ENCODE peak calls at places on chromosome 3, in nine cellular contexts. Q is GM12878, T is HCT116, N is gastrocnemius medialis, Z is body of pancreas, E is A549, F is heart left ventricle, A is right lobe of liver, L is HepG2. M is an unnamed sample.

GRCh38 chr3:10238330-10238995 is 9.8 kb upstream of the TATDN2 start:
- ATAC-seq in Q (no peak), T (no peak), N (no peak), Z (no peak), E (peak; percentile 30), F (no peak), A (no peak), L (no peak), M (no peak)

GRCh38 chr3:98359250-98359649 is 5.6 kb downstream of the OR5K4 start:
- ATAC-seq in Q (no peak), T (no peak), N (no peak), Z (no peak), E (no peak), F (no peak), A (no peak), L (no peak), M (no peak)

GRCh38 chr3:38038447-38038911 is 529 bp upstream of the DLEC1 start:
- ATAC-seq in Q (no peak), T (no peak), N (no peak), Z (no peak), E (no peak), F (no peak), A (no peak), L (no peak), M (no peak)

GRCh38 chr3:157122116-157122515 is 37.8 kb downstream of the CCNL1 start:
- ATAC-seq in Q (no peak), T (peak; percentile 86), N (peak; percentile 60), Z (no peak), E (peak; percentile 80), F (no peak), A (no peak), L (no peak), M (no peak)

GRCh38 chr3:133295199-133295901 is 104.5 kb upstream of the BFSP2 start:
- ATAC-seq in Q (peak; percentile 90), T (no peak), N (peak; percentile 44), Z (no peak), E (no peak), F (no peak), A (no peak), L (no peak), M (no peak)

GRCh38 chr3:64058592-64058991 is 35.3 kb upstream of the PSMD6 start:
- ATAC-seq in Q (no peak), T (no peak), N (no peak), Z (no peak), E (no peak), F (no peak), A (no peak), L (no peak), M (no peak)

GRCh38 chr3:40211579-40211978 is 97.9 kb upstream of the EIF1B start:
- ATAC-seq in Q (no peak), T (peak; percentile 63), N (no peak), Z (no peak), E (no peak), F (no peak), A (no peak), L (no peak), M (no peak)

GRCh38 chr3:190671658-190672057 is 157.8 kb downstream of the IL1RAP start:
- ATAC-seq in Q (no peak), T (no peak), N (no peak), Z (no peak), E (no peak), F (no peak), A (no peak), L (no peak), M (no peak)

GRCh38 chr3:141275032-141275422 is 43.4 kb downstream of the PXYLP1 start:
- ATAC-seq in Q (peak; percentile 42), T (no peak), N (peak; percentile 40), Z (no peak), E (no peak), F (no peak), A (no peak), L (no peak), M (no peak)

GRCh38 chr3:124209426-124209825 is 217.5 kb upstream of the ROPN1 start:
- ATAC-seq in Q (no peak), T (no peak), N (no peak), Z (no peak), E (no peak), F (no peak), A (no peak), L (no peak), M (no peak)

GRCh38 chr3:168155207-168155785 is 59.6 kb upstream of the GOLIM4 start:
- ATAC-seq in Q (no peak), T (no peak), N (no peak), Z (no peak), E (no peak), F (no peak), A (no peak), L (no peak), M (peak; percentile 42)

GRCh38 chr3:13136426-13136825 is 63.2 kb upstream of the IQSEC1 start:
- ATAC-seq in Q (no peak), T (no peak), N (no peak), Z (no peak), E (no peak), F (no peak), A (no peak), L (no peak), M (no peak)

GRCh38 chr3:11213810-11214450 is 58.3 kb upstream of the ATG7 start:
- ATAC-seq in Q (no peak), T (no peak), N (no peak), Z (no peak), E (no peak), F (no peak), A (no peak), L (no peak), M (no peak)

GRCh38 chr3:14814473-14814872 is 4.3 kb upstream of the FGD5 start:
- ATAC-seq in Q (no peak), T (no peak), N (no peak), Z (no peak), E (peak; percentile 45), F (peak; percentile 14), A (peak; percentile 71), L (peak; percentile 56), M (peak; percentile 65)

GRCh38 chr3:14329116-14329830 is 73.1 kb upstream of the SLC6A6 start:
- ATAC-seq in Q (no peak), T (peak; percentile 24), N (no peak), Z (no peak), E (no peak), F (no peak), A (peak; percentile 26), L (no peak), M (no peak)

GRCh38 chr3:46369675-46370132 is 1.0 kb upstream of the CCR5 start:
- ATAC-seq in Q (peak; percentile 83), T (no peak), N (no peak), Z (no peak), E (no peak), F (no peak), A (no peak), L (no peak), M (no peak)

GRCh38 chr3:43855674-43856299 is 165.0 kb downstream of the ABHD5 start:
- ATAC-seq in Q (peak; percentile 97), T (peak; percentile 98), N (no peak), Z (peak; percentile 77), E (peak; percentile 83), F (peak; percentile 79), A (peak; percentile 96), L (peak; percentile 94), M (peak; percentile 68)

GRCh38 chr3:56988874-56989433 is 71.5 kb upstream of the SPATA12 start:
- ATAC-seq in Q (peak; percentile 86), T (peak; percentile 90), N (peak; percentile 90), Z (peak; percentile 69), E (peak; percentile 92), F (peak; percentile 89), A (peak; percentile 94), L (peak; percentile 61), M (peak; percentile 80)

GRCh38 chr3:52429779-52430415 is 15.0 kb downstream of the SEMA3G start:
- ATAC-seq in Q (no peak), T (no peak), N (no peak), Z (no peak), E (no peak), F (peak; percentile 69), A (no peak), L (peak; percentile 89), M (peak; percentile 40)

DNA sequence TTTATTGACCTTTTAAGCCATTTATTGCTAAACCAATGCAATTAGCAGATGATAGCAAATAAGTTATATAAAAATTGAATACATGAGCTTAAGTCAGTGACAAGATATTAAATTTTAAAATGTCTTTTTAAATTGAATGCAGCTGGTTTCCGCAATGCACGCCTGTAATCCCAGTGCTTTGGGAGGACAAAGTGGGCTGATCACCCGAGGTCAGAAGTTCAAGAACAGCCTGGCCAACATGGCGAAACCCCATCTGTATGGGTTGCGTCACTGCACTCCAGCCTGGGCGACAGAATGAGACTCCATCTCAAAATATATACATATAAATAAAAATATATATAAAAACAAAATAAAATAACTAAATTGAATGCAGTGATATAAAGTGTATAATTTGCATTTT is 12.0 kb downstream of the SLC4A7 start:
- ATAC-seq in Q (no peak), T (no peak), N (no peak), Z (no peak), E (no peak), F (no peak), A (no peak), L (no peak), M (no peak)
- TF ChIP-seq POLR2A in Q (no peak), T (no peak), N (no peak), Z (no peak), E (no peak), F (no peak), A (no peak), L (no peak), M (no peak)

DNA sequence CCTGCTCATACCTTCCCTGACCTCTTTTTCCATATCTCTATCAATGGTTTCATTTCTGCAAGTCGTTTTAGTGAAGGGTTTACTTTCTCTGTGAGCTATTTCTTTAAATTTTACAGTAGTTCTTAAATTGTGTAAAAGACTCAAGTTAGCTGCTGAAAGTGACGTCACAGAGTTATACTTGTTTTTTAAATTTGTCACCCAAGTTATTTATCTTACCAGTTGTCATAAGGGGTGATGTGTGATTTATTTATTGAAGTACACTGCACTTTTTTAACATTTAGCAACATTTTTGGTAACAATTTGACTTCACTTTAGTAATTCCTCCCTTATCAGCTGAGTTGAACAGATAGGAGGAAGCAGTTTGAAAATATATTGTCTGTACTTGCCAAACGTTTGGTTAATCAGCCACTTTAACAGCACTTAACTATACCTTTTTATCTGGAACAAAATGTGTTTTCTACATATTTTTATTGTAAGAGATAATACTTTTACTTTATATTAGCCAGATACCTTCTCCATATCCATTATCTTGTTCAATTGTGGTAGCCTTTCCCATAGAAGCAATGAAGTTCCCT is 3.8 kb downstream of the STT3B start:
- ATAC-seq in Q (no peak), T (no peak), N (no peak), Z (no peak), E (no peak), F (no peak), A (no peak), L (no peak), M (no peak)
- H3K4me1 ChIP-seq in Q (peaks cover 5% of the 10 kb centered on the region), T (peaks cover 18% of the 10 kb centered on the region), N (peaks cover 47% of the 10 kb centered on the region), Z (peaks cover 52% of the 10 kb centered on the region), E (peaks cover 54% of the 10 kb centered on the region), F (peaks cover 22% of the 10 kb centered on the region), A (no peaks in the 10 kb centered on the region), L (peaks cover 50% of the 10 kb centered on the region), M (no peaks in the 10 kb centered on the region)

GRCh38 chr3:196432137-196432879 is at the start of gene UBXN7:
- ATAC-seq in Q (peak; percentile 92), T (peak; percentile 90), N (peak; percentile 94), Z (peak; percentile 98), E (peak; percentile 96), F (peak; percentile 98), A (peak; percentile 97), L (peak; percentile 94), M (peak; percentile 98)
- TF ChIP-seq POLR2A in Q (peak; percentile 92), T (peak; percentile 81), N (peak; percentile 81), Z (peak; percentile 73), E (peak; percentile 75), F (no peak), A (peak; percentile 65), L (peak; percentile 63), M (peak; percentile 50)

GRCh38 chr3:169659096-169659521 is 4.4 kb downstream of the MECOM start:
- ATAC-seq in Q (no peak), T (no peak), N (no peak), Z (no peak), E (no peak), F (no peak), A (no peak), L (no peak), M (no peak)
- H3K4me1 ChIP-seq in Q (peaks cover 5% of the 10 kb centered on the region), T (peaks cover 22% of the 10 kb centered on the region), N (peaks cover 32% of the 10 kb centered on the region), Z (peaks cover 39% of the 10 kb centered on the region), E (peaks cover 20% of the 10 kb centered on the region), F (peaks cover 13% of the 10 kb centered on the region), A (no peaks in the 10 kb centered on the region), L (peaks cover 19% of the 10 kb centered on the region), M (peaks cover 69% of the 10 kb centered on the region)